ENCODE peak calls at places on chromosomes 16 and 17, in nine cellular contexts. I is fibroblast of lung, B is breast epithelium, F is cardiac muscle cell, A is tibial nerve, H is thyroid gland, V is A549, Z is neural progenitor cell, Q is IMR-90. L is an unnamed sample. For H3K9me3, the result is how much of the 10 kb centered on the place peaks cover.

GRCh38 chr16:77304134-77304533 is 104.9 kb downstream of the SYCE1L start:
- DNase-seq in I (no peak), B (no peak), F (no peak), A (no peak), H (no peak), V (no peak), Z (no peak), Q (no peak), L (no peak)

GRCh38 chr17:49850772-49851386 is 3.0 kb upstream of the TAC4 start:
- DNase-seq in I (no peak), B (no peak), F (peak), A (no peak), H (peak), V (no peak), Z (peak), Q (no peak), L (peak)

GRCh38 chr17:69300222-69300621 is 26.7 kb downstream of the ABCA5 start:
- DNase-seq in I (no peak), B (no peak), F (no peak), A (no peak), H (no peak), V (no peak), Z (no peak), Q (no peak), L (no peak)

GRCh38 chr17:50356418-50356817 is 10.5 kb downstream of the XYLT2 start:
- DNase-seq in I (no peak), B (no peak), F (no peak), A (no peak), H (no peak), V (no peak), Z (no peak), Q (no peak), L (no peak)

GRCh38 chr17:72588961-72589360 is 468.1 kb downstream of the SOX9 start:
- DNase-seq in I (peak), B (peak), F (no peak), A (no peak), H (no peak), V (peak), Z (no peak), Q (peak), L (no peak)

GRCh38 chr17:75371339-75371738 is 34.1 kb downstream of the GRB2 start:
- DNase-seq in I (no peak), B (no peak), F (no peak), A (no peak), H (no peak), V (no peak), Z (no peak), Q (no peak), L (no peak)

GRCh38 chr17:199195-199604 is 17.8 kb upstream of the DOC2B start:
- DNase-seq in I (peak), B (no peak), F (no peak), A (no peak), H (no peak), V (no peak), Z (no peak), Q (peak), L (no peak)

GRCh38 chr17:8015957-8016631 is 13.7 kb downstream of the GUCY2D start:
- DNase-seq in I (peak), B (no peak), F (peak), A (no peak), H (peak), V (no peak), Z (peak), Q (no peak), L (no peak)

GRCh38 chr16:8848939-8849391 is 19.8 kb downstream of the CARHSP1 start:
- DNase-seq in I (peak), B (no peak), F (no peak), A (no peak), H (no peak), V (no peak), Z (no peak), Q (peak), L (peak)

GRCh38 chr17:18026408-18026776 is 12.6 kb downstream of the ATPAF2 start:
- DNase-seq in I (peak), B (no peak), F (no peak), A (no peak), H (no peak), V (no peak), Z (no peak), Q (peak), L (peak)

GRCh38 chr17:76784926-76785325 is 47.0 kb downstream of the MFSD11 start:
- DNase-seq in I (no peak), B (no peak), F (no peak), A (no peak), H (no peak), V (no peak), Z (no peak), Q (no peak), L (no peak)

GRCh38 chr17:75252039-75252816 is 9.2 kb downstream of the GGA3 start:
- DNase-seq in I (no peak), B (no peak), F (no peak), A (no peak), H (no peak), V (no peak), Z (no peak), Q (no peak), L (no peak)

GRCh38 chr16:78002915-78003538 is 19.3 kb upstream of the CLEC3A start:
- DNase-seq in I (peak), B (peak), F (peak), A (peak), H (peak), V (peak), Z (peak), Q (peak), L (peak)

GRCh38 chr16:16042076-16042475 is 92.7 kb downstream of the ABCC1 start:
- DNase-seq in I (peak), B (no peak), F (peak), A (no peak), H (peak), V (no peak), Z (no peak), Q (peak), L (no peak)

GRCh38 chr17:29412780-29413565 is 22.8 kb downstream of the TAOK1 start:
- DNase-seq in I (peak), B (no peak), F (no peak), A (no peak), H (no peak), V (no peak), Z (no peak), Q (peak), L (no peak)

GRCh38 chr17:74234482-74234881 is 21.1 kb downstream of the TTYH2 start:
- DNase-seq in I (no peak), B (no peak), F (no peak), A (no peak), H (no peak), V (no peak), Z (no peak), Q (no peak), L (no peak)

DNA sequence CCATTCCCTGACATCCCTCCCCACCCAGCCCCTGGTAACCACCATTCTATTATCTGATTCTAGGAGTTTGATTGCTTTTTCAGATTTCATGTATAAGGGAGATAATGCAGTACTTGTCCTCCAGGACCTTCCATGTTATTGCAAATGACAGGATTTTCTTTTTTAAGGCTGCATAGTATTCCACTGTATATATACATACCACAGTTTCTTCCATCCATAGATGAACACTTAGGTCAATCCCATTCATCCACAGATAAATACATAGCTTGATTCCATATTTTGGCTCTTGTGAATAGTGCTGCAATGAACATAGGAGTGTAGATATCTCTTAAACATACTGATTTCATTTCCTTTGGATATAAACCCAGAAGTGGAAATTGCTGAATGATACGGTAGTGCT is 183.3 kb downstream of the CEP112 start:
- DNase-seq in I (no peak), B (no peak), F (no peak), A (no peak), H (no peak), V (no peak), Z (no peak), Q (no peak), L (no peak)
- H3K9me3 ChIP-seq in I (under half), B (under half), F (under half), A (under half), H (under half), V (under half), Z (under half), Q (under half), L (under half)

DNA sequence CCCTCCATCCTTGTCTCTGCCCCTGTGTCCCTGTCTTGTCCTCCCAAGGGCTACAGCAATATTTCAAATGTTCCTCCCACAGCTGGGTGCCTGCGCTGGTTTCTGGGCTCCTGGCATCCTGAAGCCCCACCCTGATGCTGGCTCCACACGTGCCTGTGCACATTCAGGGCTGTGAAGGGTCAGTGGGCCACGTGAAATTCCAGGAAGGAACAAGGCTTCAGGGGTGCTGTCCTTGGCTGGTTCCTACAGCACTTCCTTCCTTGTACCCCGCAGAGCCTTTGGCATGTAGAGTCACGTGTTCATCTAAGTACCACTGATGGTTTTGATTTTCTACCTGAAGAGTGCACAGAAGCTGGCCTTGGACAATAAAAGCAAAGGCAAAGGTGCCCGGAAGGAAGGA is 57.7 kb upstream of the NLK start:
- DNase-seq in I (no peak), B (no peak), F (no peak), A (no peak), H (no peak), V (no peak), Z (no peak), Q (no peak), L (no peak)
- H3K27ac ChIP-seq in I (no peak), B (peak), F (no peak), A (no peak), H (no peak), V (no peak), Z (no peak), Q (no peak), L (no peak)

GRCh38 chr16:27389272-27389961 is 12.6 kb upstream of the IL21R start:
- DNase-seq in I (peak), B (no peak), F (no peak), A (no peak), H (no peak), V (no peak), Z (no peak), Q (peak), L (peak)
- H3K9me3 ChIP-seq in I (under half), B (under half), F (under half), A (half or more), H (under half), V (under half), Z (under half), Q (under half), L (under half)

GRCh38 chr17:81952792-81953228 is 5.8 kb upstream of the MYADML2 start:
- DNase-seq in I (no peak), B (no peak), F (no peak), A (no peak), H (no peak), V (no peak), Z (no peak), Q (no peak), L (no peak)

GRCh38 chr17:81956607-81957589 is 4.1 kb downstream of the NOTUM start:
- DNase-seq in I (no peak), B (no peak), F (no peak), A (no peak), H (no peak), V (no peak), Z (no peak), Q (no peak), L (no peak)

GRCh38 chr17:81954131-81955057 is 6.6 kb downstream of the NOTUM start:
- DNase-seq in I (no peak), B (no peak), F (no peak), A (no peak), H (no peak), V (no peak), Z (no peak), Q (no peak), L (no peak)

GRCh38 chr17:81955756-81956544 is 5.0 kb downstream of the NOTUM start:
- DNase-seq in I (no peak), B (no peak), F (no peak), A (no peak), H (no peak), V (no peak), Z (no peak), Q (no peak), L (no peak)

GRCh38 chr17:81955058-81955681 is 5.8 kb downstream of the NOTUM start:
- DNase-seq in I (no peak), B (no peak), F (no peak), A (no peak), H (no peak), V (no peak), Z (no peak), Q (no peak), L (no peak)
- H3K27ac ChIP-seq in I (no peak), B (no peak), F (no peak), A (no peak), H (no peak), V (no peak), Z (no peak), Q (no peak), L (no peak)

GRCh38 chr17:5092139-5093010 is 14.1 kb downstream of the ZFP3 start:
- DNase-seq in I (no peak), B (no peak), F (no peak), A (no peak), H (no peak), V (no peak), Z (no peak), Q (no peak), L (no peak)

GRCh38 chr17:5099271-5099670 is 12.4 kb downstream of the ZNF232 start:
- DNase-seq in I (no peak), B (no peak), F (no peak), A (no peak), H (no peak), V (no peak), Z (no peak), Q (no peak), L (no peak)

GRCh38 chr17:5100832-5101231 is 10.8 kb downstream of the ZNF232 start:
- DNase-seq in I (no peak), B (no peak), F (no peak), A (no peak), H (no peak), V (no peak), Z (no peak), Q (no peak), L (no peak)

GRCh38 chr17:5097101-5097834 is 14.4 kb downstream of the ZNF232 start:
- DNase-seq in I (no peak), B (no peak), F (peak), A (no peak), H (peak), V (no peak), Z (peak), Q (no peak), L (peak)
- H3K9me3 ChIP-seq in I (under half), B (half or more), F (under half), A (half or more), H (under half), V (half or more), Z (under half), Q (half or more), L (half or more)

DNA sequence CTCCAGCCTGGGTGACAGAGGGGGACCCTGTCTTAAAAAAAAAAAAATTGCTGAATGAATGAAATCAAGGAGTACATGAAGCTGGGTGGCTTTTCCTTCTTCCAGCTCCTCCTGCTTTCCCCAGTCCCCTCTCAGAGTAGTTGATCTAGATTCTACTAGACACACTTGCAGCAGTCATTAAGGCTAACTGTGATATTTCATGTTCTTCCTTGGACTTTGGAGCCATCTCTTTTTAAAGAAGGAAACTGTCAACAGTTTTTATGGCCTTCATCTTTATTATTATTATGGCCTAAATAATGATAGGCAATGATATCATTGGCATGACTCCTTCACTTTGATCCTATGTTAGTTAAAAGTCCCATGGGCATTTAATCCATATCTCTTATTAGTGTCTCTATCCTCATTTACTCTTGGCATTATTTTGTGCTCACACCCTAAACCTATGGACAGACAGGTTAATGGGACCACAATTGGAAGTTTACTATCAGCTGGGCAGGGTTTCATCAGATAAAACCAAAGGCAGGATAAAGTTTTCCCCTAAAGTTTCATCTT is 9.7 kb downstream of the C17orf78 start:
- DNase-seq in I (no peak), B (no peak), F (no peak), A (no peak), H (no peak), V (no peak), Z (no peak), Q (no peak), L (no peak)
- H3K27ac ChIP-seq in I (no peak), B (no peak), F (no peak), A (no peak), H (no peak), V (no peak), Z (no peak), Q (no peak), L (no peak)

DNA sequence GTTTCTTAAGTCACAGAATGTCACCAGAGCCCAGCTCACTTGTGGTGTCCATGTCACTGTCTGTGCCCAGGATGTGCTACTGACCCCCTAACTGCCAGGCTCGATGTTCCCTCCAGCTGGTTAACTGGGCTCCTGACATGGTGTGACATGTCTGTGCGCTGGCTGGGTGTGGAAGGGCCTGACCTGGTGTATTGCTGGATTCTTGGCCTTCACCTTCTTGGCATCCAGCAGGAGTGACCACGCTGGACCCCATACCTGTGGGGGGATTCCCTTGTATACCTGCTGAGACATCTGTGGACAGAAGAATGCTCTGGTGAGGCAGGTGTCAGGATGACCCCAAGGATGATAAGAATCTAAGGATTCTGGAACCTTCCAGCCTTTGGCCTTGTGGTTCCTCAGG is 1690.1 kb downstream of the TP53TG3F start:
- DNase-seq in I (no peak), B (no peak), F (no peak), A (no peak), H (no peak), V (no peak), Z (no peak), Q (no peak), L (no peak)
- H3K9me3 ChIP-seq in I (under half), B (half or more), F (under half), A (half or more), H (under half), V (under half), Z (under half), Q (under half), L (under half)

GRCh38 chr16:57485091-57485915 is 990 bp downstream of the DOK4 start:
- DNase-seq in I (no peak), B (no peak), F (no peak), A (no peak), H (no peak), V (no peak), Z (no peak), Q (no peak), L (peak)

GRCh38 chr16:57486858-57487834 is 853 bp upstream of the DOK4 start:
- DNase-seq in I (no peak), B (no peak), F (no peak), A (no peak), H (no peak), V (no peak), Z (no peak), Q (no peak), L (no peak)

GRCh38 chr16:57483725-57484514 is 2.4 kb downstream of the DOK4 start:
- DNase-seq in I (no peak), B (no peak), F (no peak), A (no peak), H (no peak), V (no peak), Z (no peak), Q (no peak), L (no peak)

GRCh38 chr16:57484515-57485005 is 1.7 kb downstream of the DOK4 start:
- DNase-seq in I (no peak), B (no peak), F (no peak), A (no peak), H (no peak), V (no peak), Z (no peak), Q (no peak), L (peak)

DNA sequence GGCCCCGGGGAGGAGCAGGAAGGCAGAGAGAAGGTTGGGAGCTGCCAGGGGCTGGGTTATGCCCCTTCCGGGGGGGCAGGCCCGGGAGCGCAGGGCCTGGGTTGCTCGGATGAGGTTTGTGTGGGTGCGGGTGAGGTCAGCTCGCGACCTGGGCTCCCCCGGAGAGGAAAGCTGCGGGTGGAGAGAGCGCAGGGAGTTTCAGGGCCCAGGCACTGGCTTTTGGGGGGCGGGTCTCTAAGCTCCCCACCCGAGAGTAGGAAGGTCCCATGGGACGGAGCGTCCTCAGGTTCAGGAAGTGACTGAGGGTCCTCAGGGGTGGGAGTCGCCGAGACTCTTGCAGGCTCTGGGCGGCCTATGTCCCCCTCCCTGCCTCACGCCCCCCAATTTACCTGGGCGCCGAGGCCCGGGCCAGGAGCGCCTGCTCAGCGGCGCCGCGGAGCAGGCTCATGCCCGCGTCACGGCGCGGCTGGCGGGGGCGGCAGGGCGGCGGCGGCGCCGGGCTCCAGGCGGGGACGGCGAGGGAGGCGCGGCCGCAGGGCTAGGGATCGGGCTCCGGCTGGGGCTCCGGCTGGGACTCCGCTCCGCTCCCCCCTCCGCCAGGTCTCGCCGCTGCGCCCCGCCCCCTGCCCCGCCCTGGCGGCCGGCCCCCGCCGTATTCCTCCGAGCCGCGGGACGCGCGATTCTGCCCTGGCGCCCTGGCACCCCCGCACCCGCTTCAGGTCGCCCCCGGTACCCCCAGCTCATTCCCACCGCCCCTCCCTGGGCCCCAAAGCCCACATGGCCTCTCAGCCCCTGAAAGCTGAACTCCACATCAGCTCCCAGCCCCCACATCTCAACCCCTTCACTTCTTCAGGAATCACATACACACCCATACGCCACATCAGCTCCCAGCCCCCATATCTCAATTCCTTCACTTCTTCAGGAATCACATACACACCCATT is at the start of gene DOK4:
- DNase-seq in I (peak), B (peak), F (peak), A (peak), H (peak), V (peak), Z (peak), Q (peak), L (peak)
- H3K27ac ChIP-seq in I (no peak), B (peak), F (peak), A (peak), H (peak), V (peak), Z (no peak), Q (no peak), L (peak)

DNA sequence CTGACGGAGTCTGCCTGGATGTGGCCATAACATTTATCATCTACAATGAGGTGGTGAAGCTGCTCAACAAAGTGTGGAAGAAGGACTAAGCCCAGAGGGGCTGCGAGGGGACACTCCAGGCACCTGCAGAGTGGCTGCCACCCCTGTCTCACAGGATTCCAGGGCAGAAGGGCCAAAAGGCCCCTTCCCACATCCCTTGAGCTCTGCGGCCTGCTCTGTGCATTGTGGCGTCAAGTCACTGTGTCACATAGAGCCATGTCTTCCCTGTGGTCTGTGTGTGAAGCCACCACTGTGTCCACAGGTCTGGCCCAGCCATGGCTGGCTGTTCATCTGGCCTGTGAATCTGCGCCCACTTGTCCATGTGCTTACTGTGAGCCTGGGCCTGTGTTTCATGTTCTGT is 1714.6 kb downstream of the TP53TG3F start:
- DNase-seq in I (no peak), B (no peak), F (no peak), A (no peak), H (no peak), V (no peak), Z (no peak), Q (no peak), L (peak)
- H3K9me3 ChIP-seq in I (under half), B (under half), F (under half), A (under half), H (under half), V (under half), Z (under half), Q (under half), L (under half)